ENCODE peak calls at places on chromosome 1, in nine cellular contexts. I is uterus, Y is H7, M is aorta, H is right lobe of liver, X is Peyer's patch, J is AG04450, K is HepG2, U is adipocyte. Z is an unnamed sample.

GRCh38 chr1:160581970-160582369 is 2.7 kb upstream of the CD84 start:
- DNase-seq in I (no peak), Y (no peak), M (no peak), H (no peak), X (no peak), J (no peak), K (peak; percentile 8), U (no peak), Z (no peak)

GRCh38 chr1:54465351-54465811 is 59.2 kb upstream of the SSBP3 start:
- DNase-seq in I (peak; percentile 43), Y (no peak), M (no peak), H (no peak), X (no peak), J (no peak), K (no peak), U (no peak), Z (no peak)

GRCh38 chr1:19179597-19180271 is 30.3 kb downstream of the UBR4 start:
- DNase-seq in I (no peak), Y (peak; percentile 13), M (no peak), H (no peak), X (no peak), J (no peak), K (peak; percentile 33), U (peak; percentile 33), Z (peak; percentile 17)

GRCh38 chr1:227774721-227775665 is 39.8 kb downstream of the SNAP47 start:
- DNase-seq in I (no peak), Y (peak; percentile 55), M (no peak), H (no peak), X (no peak), J (no peak), K (no peak), U (no peak), Z (no peak)

GRCh38 chr1:236837115-236837514 is 42.0 kb downstream of the MTR start:
- DNase-seq in I (no peak), Y (no peak), M (no peak), H (no peak), X (no peak), J (no peak), K (no peak), U (no peak), Z (no peak)

GRCh38 chr1:93779540-93780121 is 98.0 kb upstream of the BCAR3 start:
- DNase-seq in I (no peak), Y (peak; percentile 21), M (no peak), H (no peak), X (no peak), J (peak; percentile 41), K (no peak), U (peak; percentile 55), Z (no peak)

GRCh38 chr1:20885121-20885520 is 98.0 kb upstream of the HP1BP3 start:
- DNase-seq in I (no peak), Y (peak; percentile 4), M (no peak), H (no peak), X (no peak), J (no peak), K (no peak), U (no peak), Z (no peak)

GRCh38 chr1:210695041-210695440 is 366.3 kb downstream of the HHAT start:
- DNase-seq in I (no peak), Y (no peak), M (no peak), H (no peak), X (no peak), J (no peak), K (no peak), U (no peak), Z (no peak)

GRCh38 chr1:201355471-201355870 is 22.0 kb downstream of the TNNT2 start:
- DNase-seq in I (no peak), Y (no peak), M (peak; percentile 3), H (peak; percentile 6), X (no peak), J (no peak), K (no peak), U (no peak), Z (no peak)

GRCh38 chr1:117609471-117609911 is 3.6 kb downstream of the TENT5C start:
- DNase-seq in I (peak; percentile 62), Y (no peak), M (peak; percentile 62), H (no peak), X (no peak), J (no peak), K (no peak), U (no peak), Z (no peak)

GRCh38 chr1:247056071-247056470 is 22.5 kb downstream of the ZNF670 start:
- DNase-seq in I (no peak), Y (no peak), M (no peak), H (no peak), X (no peak), J (no peak), K (no peak), U (peak; percentile 9), Z (no peak)

GRCh38 chr1:198056255-198056654 is 100.5 kb upstream of the NEK7 start:
- DNase-seq in I (no peak), Y (peak; percentile 9), M (no peak), H (peak; percentile 29), X (no peak), J (no peak), K (peak; percentile 5), U (no peak), Z (no peak)

GRCh38 chr1:8427986-8428385 is 110.1 kb downstream of the SLC45A1 start:
- DNase-seq in I (no peak), Y (no peak), M (peak; percentile 79), H (no peak), X (no peak), J (no peak), K (no peak), U (no peak), Z (no peak)

GRCh38 chr1:235286667-235287066 is 41.3 kb downstream of the ARID4B start:
- DNase-seq in I (no peak), Y (no peak), M (no peak), H (no peak), X (no peak), J (no peak), K (no peak), U (no peak), Z (no peak)

GRCh38 chr1:235783148-235783776 is 83.4 kb downstream of the LYST start:
- DNase-seq in I (no peak), Y (no peak), M (no peak), H (no peak), X (no peak), J (peak; percentile 15), K (peak; percentile 43), U (peak; percentile 83), Z (peak; percentile 21)

GRCh38 chr1:194830387-194830786 is 1644.0 kb upstream of the B3GALT2 start:
- DNase-seq in I (no peak), Y (no peak), M (no peak), H (no peak), X (no peak), J (no peak), K (no peak), U (no peak), Z (no peak)

GRCh38 chr1:108070662-108071061 is 105.7 kb upstream of the VAV3 start:
- DNase-seq in I (no peak), Y (no peak), M (no peak), H (no peak), X (no peak), J (no peak), K (no peak), U (no peak), Z (no peak)

GRCh38 chr1:83698644-83699043 is 300.3 kb downstream of the TTLL7 start:
- DNase-seq in I (no peak), Y (no peak), M (no peak), H (no peak), X (no peak), J (no peak), K (no peak), U (no peak), Z (no peak)

GRCh38 chr1:236759252-236759859 is 35.7 kb upstream of the MTR start:
- DNase-seq in I (no peak), Y (peak; percentile 68), M (no peak), H (no peak), X (no peak), J (peak; percentile 8), K (peak; percentile 35), U (peak; percentile 78), Z (peak; percentile 32)

GRCh38 chr1:110098222-110099026 is 13.8 kb upstream of the UBL4B start:
- DNase-seq in I (no peak), Y (no peak), M (no peak), H (no peak), X (no peak), J (no peak), K (no peak), U (no peak), Z (no peak)

GRCh38 chr1:24926596-24927249 is 3.4 kb downstream of the RUNX3 start:
- DNase-seq in I (no peak), Y (peak; percentile 76), M (no peak), H (no peak), X (no peak), J (no peak), K (no peak), U (peak; percentile 17), Z (peak; percentile 29)
- H3K4me3 ChIP-seq in I (no peak overlapping the region), Y (no peak overlapping the region), M (no peak overlapping the region), H (no peak overlapping the region), X (no peak overlapping the region), J (no peak overlapping the region), K (no peak overlapping the region), U (no peak overlapping the region), Z (no peak overlapping the region)

GRCh38 chr1:151596166-151596933 is 15.5 kb upstream of the SNX27 start:
- DNase-seq in I (no peak), Y (no peak), M (no peak), H (peak; percentile 83), X (no peak), J (no peak), K (peak; percentile 50), U (no peak), Z (no peak)

GRCh38 chr1:151593651-151594625 is 17.9 kb upstream of the SNX27 start:
- DNase-seq in I (peak; percentile 67), Y (peak; percentile 91), M (peak; percentile 79), H (peak; percentile 91), X (peak; percentile 96), J (no peak), K (peak; percentile 59), U (peak; percentile 71), Z (peak; percentile 87)

GRCh38 chr1:151590961-151591360 is 20.9 kb upstream of the SNX27 start:
- DNase-seq in I (no peak), Y (no peak), M (no peak), H (no peak), X (no peak), J (no peak), K (no peak), U (no peak), Z (no peak)
- H3K27me3 ChIP-seq in I (no peaks in the 10 kb centered on the region), Y (no peaks in the 10 kb centered on the region), M (no peaks in the 10 kb centered on the region), H (no peaks in the 10 kb centered on the region), X (no peaks in the 10 kb centered on the region), J (no peaks in the 10 kb centered on the region), K (peaks cover 3% of the 10 kb centered on the region), U (no peaks in the 10 kb centered on the region), Z (no peaks in the 10 kb centered on the region)

DNA sequence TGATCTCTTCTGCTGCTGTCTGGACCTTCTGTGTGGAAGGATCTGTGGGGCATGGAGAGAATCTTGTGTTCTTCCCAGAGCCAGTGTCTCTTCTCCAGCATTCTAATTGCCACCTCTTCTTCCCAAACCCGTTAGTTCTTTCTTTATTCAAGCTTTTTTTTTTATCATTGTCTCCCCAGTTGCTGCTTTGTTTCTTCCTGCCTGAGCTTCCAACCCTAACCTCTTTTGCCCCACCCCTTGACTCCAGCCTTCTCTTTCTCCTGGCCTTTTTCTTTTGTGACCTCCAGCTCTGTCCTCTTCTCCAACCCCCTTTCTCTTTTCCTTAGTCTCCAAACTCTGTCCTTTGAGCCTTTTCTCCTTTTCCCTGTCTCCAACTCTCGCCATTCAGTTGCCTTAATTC is 4.5 kb downstream of the AGO1 start:
- DNase-seq in I (no peak), Y (no peak), M (no peak), H (no peak), X (no peak), J (no peak), K (no peak), U (no peak), Z (no peak)
- H3K4me3 ChIP-seq in I (no peak overlapping the region), Y (no peak overlapping the region), M (no peak overlapping the region), H (no peak overlapping the region), X (no peak overlapping the region), J (no peak overlapping the region), K (no peak overlapping the region), U (no peak overlapping the region), Z (no peak overlapping the region)

GRCh38 chr1:75130312-75130677 is 3.9 kb upstream of the LHX8 start:
- DNase-seq in I (no peak), Y (peak; percentile 69), M (no peak), H (no peak), X (no peak), J (no peak), K (no peak), U (peak; percentile 30), Z (no peak)
- H3K27me3 ChIP-seq in I (peaks cover 51% of the 10 kb centered on the region), Y (peaks cover 92% of the 10 kb centered on the region), M (peaks cover 2% of the 10 kb centered on the region), H (peaks cover 60% of the 10 kb centered on the region), X (no peaks in the 10 kb centered on the region), J (peaks cover 89% of the 10 kb centered on the region), K (peaks cover 92% of the 10 kb centered on the region), U (peaks cover 98% of the 10 kb centered on the region), Z (peaks cover 85% of the 10 kb centered on the region)

Z was measured in HAP-1.